ENCODE peak calls at places on chromosomes 13 and 19, in five cellular contexts. Y is mammary epithelial cell, J is neuronal stem cell, H is DND-41, L is H1. S is an unnamed sample.

GRCh38 chr13:57996717-57997116 is 365.2 kb downstream of the PCDH17 start:
- DNase-seq in Y (no peak), J (no peak), H (no peak), L (no peak), S (no peak)

GRCh38 chr13:43153436-43154082 is 130.2 kb downstream of the DNAJC15 start:
- DNase-seq in Y (peak), J (no peak), H (no peak), L (no peak), S (no peak)

GRCh38 chr13:51243227-51243626 is 21.0 kb downstream of the FAM124A start:
- DNase-seq in Y (no peak), J (no peak), H (no peak), L (no peak), S (no peak)

GRCh38 chr13:71968025-71968424 is 101.0 kb upstream of the DACH1 start:
- DNase-seq in Y (no peak), J (peak), H (no peak), L (peak), S (no peak)

GRCh38 chr19:6279620-6279930 is 200 bp downstream of the MLLT1 start:
- DNase-seq in Y (no peak), J (no peak), H (no peak), L (no peak), S (no peak)

GRCh38 chr13:34152409-34152808 is 334.5 kb downstream of the RFC3 start:
- DNase-seq in Y (no peak), J (no peak), H (no peak), L (no peak), S (no peak)

GRCh38 chr19:35897706-35898451 is 2.5 kb downstream of the NFKBID start:
- DNase-seq in Y (no peak), J (no peak), H (no peak), L (no peak), S (no peak)

GRCh38 chr19:7917292-7918061 is 2.7 kb upstream of the SNAPC2 start:
- DNase-seq in Y (no peak), J (no peak), H (no peak), L (no peak), S (no peak)

GRCh38 chr13:47463726-47464125 is 537.3 kb downstream of the SUCLA2 start:
- DNase-seq in Y (no peak), J (no peak), H (peak), L (no peak), S (no peak)

GRCh38 chr13:39913928-39914327 is 258.5 kb downstream of the COG6 start:
- DNase-seq in Y (peak), J (no peak), H (no peak), L (no peak), S (no peak)

GRCh38 chr13:79919109-79919508 is 421.8 kb downstream of the SPRY2 start:
- DNase-seq in Y (no peak), J (no peak), H (no peak), L (no peak), S (no peak)

GRCh38 chr19:9075064-9075964 is 11.5 kb upstream of the OR1M1 start:
- DNase-seq in Y (peak), J (peak), H (peak), L (peak), S (peak)

GRCh38 chr19:18156841-18157464 is 4.0 kb downstream of the PIK3R2 start:
- DNase-seq in Y (peak), J (no peak), H (no peak), L (no peak), S (peak)

GRCh38 chr19:29191005-29191404 is 21.9 kb downstream of the UQCRFS1 start:
- DNase-seq in Y (peak), J (no peak), H (no peak), L (no peak), S (no peak)

GRCh38 chr19:19655051-19655594 is 8.4 kb downstream of the ATP13A1 start:
- DNase-seq in Y (no peak), J (no peak), H (no peak), L (no peak), S (no peak)

GRCh38 chr13:109479991-109480696 is 306.2 kb downstream of the IRS2 start:
- DNase-seq in Y (peak), J (no peak), H (no peak), L (no peak), S (no peak)

GRCh38 chr19:49862411-49863253 is 4.7 kb downstream of the PNKP start:
- DNase-seq in Y (no peak), J (no peak), H (peak), L (peak), S (no peak)

GRCh38 chr13:46896346-46897138 is at the start of gene HTR2A:
- DNase-seq in Y (peak), J (no peak), H (peak), L (no peak), S (no peak)

GRCh38 chr19:40962460-40962961 is 28.6 kb upstream of the CYP2B6 start:
- DNase-seq in Y (peak), J (no peak), H (no peak), L (no peak), S (no peak)

GRCh38 chr19:16896913-16897571 is 8.2 kb downstream of the F2RL3 start:
- DNase-seq in Y (peak), J (peak), H (no peak), L (peak), S (peak)
- H3K9ac ChIP-seq in Y (no peak), J (peak), H (no peak), L (no peak), S (no peak)

GRCh38 chr13:112013665-112014064 is 53.3 kb upstream of the SOX1 start:
- DNase-seq in Y (no peak), J (no peak), H (no peak), L (no peak), S (no peak)

GRCh38 chr13:112014857-112015256 is 52.1 kb upstream of the SOX1 start:
- DNase-seq in Y (no peak), J (no peak), H (no peak), L (no peak), S (no peak)

GRCh38 chr13:112012705-112013085 is 54.3 kb upstream of the SOX1 start:
- DNase-seq in Y (no peak), J (no peak), H (no peak), L (no peak), S (no peak)

GRCh38 chr13:112010714-112011113 is 56.2 kb upstream of the SOX1 start:
- DNase-seq in Y (no peak), J (no peak), H (no peak), L (no peak), S (no peak)

DNA sequence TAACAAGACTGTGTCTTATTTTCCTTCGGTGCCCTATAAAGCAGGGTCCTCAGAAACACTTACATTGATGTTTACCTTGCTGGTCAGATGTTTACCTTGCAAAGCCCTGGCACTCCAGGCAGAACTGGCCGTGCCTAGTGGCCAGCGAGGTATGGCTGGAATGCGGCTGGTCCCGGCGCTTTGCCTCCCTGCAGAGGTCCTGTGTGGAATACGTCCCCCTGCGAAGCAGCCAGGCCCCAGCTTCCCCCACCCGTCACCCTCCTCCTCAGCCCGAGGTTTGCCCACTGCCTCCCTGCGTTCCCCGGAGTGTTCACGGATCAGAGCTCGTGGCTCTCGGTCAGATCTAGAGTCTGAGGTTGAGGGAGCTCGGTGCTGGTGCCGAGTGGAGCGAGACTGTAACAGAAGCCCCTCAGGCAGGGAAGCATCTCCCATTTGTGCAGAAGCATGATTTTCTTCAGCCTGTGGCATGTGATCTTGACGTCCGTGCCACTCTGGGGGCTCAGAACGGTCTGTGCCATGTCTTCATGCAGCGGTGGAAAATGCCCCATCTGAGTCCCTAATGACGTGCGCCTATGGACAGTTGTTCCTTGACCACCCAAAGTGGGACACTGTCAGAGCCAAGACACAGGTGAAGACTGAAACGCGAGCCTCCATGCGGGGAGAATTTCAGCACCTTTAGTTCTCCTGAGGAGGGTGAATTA is 54.8 kb upstream of the SOX1 start:
- DNase-seq in Y (no peak), J (no peak), H (no peak), L (no peak), S (no peak)
- H3K9ac ChIP-seq in Y (no peak), J (no peak), H (no peak), L (no peak), S (no peak)

GRCh38 chr19:10543059-10543419 is 665 bp upstream of the ATG4D start:
- DNase-seq in Y (no peak), J (no peak), H (no peak), L (no peak), S (no peak)

GRCh38 chr19:10543420-10544241 is at the start of gene ATG4D:
- DNase-seq in Y (peak), J (peak), H (peak), L (peak), S (peak)

GRCh38 chr19:10544242-10544752 is 593 bp downstream of the ATG4D start:
- DNase-seq in Y (no peak), J (no peak), H (no peak), L (no peak), S (no peak)

GRCh38 chr19:10546817-10547216 is 3.1 kb downstream of the ATG4D start:
- DNase-seq in Y (no peak), J (no peak), H (no peak), L (no peak), S (no peak)

DNA sequence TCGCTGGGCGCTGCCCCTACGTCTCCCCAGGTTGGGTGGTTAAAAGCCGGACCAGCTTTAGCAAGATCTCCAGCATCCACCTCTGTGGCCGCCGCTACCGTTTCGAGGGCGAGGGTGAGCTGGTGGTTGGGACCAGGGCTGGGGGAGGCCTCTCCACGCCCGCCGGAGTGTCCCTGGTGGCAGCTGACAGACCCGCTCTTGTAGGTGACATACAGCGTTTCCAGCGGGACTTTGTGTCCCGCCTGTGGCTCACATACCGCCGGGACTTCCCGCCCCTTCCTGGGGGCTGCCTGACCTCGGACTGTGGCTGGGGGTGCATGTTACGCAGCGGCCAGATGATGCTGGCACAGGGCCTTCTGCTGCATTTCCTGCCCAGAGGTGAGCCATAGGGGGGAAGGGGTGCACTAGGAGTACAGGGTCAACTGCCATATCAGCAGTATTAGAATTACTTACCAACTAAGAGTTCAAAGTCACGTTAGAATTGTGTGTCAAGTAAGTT is 1.1 kb downstream of the ATG4D start:
- DNase-seq in Y (no peak), J (no peak), H (no peak), L (no peak), S (no peak)
- H3K9ac ChIP-seq in Y (no peak), J (peak), H (peak), L (no peak), S (peak)

GRCh38 chr13:25977216-25977615 is 74.6 kb downstream of the SHISA2 start:
- DNase-seq in Y (peak), J (no peak), H (no peak), L (peak), S (no peak)
- H3K9ac ChIP-seq in Y (no peak), J (no peak), H (no peak), L (no peak), S (no peak)

GRCh38 chr13:113589251-113589960 is 4.9 kb downstream of the TFDP1 start:
- DNase-seq in Y (no peak), J (no peak), H (peak), L (no peak), S (no peak)

GRCh38 chr13:113592571-113592970 is 8.0 kb downstream of the TFDP1 start:
- DNase-seq in Y (no peak), J (no peak), H (peak), L (no peak), S (no peak)

GRCh38 chr13:113588394-113589111 is 4.0 kb downstream of the TFDP1 start:
- DNase-seq in Y (no peak), J (no peak), H (peak), L (no peak), S (no peak)

GRCh38 chr13:113589961-113590339 is 5.4 kb downstream of the TFDP1 start:
- DNase-seq in Y (no peak), J (no peak), H (no peak), L (no peak), S (no peak)

DNA sequence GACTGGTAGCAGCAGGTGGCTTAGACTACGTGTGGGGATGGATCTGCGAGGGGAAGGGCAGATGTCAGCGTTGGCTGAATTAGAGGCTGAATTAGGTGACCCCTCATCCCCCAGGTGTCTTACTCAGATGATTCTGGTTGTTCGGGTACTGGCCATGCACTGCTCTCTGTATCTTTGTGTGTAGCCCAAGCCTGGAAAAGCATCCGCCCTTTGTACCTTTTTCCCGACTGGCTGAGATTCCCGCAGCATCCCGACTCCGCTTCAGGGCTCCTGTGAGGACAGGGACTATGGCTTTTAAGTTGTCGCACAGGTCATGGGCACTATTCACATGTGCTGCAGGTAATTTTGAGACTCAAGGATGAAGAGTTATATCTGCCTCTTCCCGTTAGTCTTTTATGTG is 7.2 kb downstream of the TFDP1 start:
- DNase-seq in Y (no peak), J (no peak), H (peak), L (no peak), S (no peak)
- H3K9ac ChIP-seq in Y (no peak), J (no peak), H (no peak), L (no peak), S (no peak)

GRCh38 chr13:44305845-44306244 is 67.8 kb upstream of the SERP2 start:
- DNase-seq in Y (peak), J (peak), H (peak), L (no peak), S (no peak)

GRCh38 chr13:44308352-44308751 is 65.3 kb upstream of the SERP2 start:
- DNase-seq in Y (no peak), J (no peak), H (no peak), L (no peak), S (no peak)

GRCh38 chr13:44306401-44307192 is 67.0 kb upstream of the SERP2 start:
- DNase-seq in Y (peak), J (peak), H (peak), L (no peak), S (peak)

GRCh38 chr13:44307255-44307654 is 66.4 kb upstream of the SERP2 start:
- DNase-seq in Y (no peak), J (no peak), H (no peak), L (no peak), S (peak)

DNA sequence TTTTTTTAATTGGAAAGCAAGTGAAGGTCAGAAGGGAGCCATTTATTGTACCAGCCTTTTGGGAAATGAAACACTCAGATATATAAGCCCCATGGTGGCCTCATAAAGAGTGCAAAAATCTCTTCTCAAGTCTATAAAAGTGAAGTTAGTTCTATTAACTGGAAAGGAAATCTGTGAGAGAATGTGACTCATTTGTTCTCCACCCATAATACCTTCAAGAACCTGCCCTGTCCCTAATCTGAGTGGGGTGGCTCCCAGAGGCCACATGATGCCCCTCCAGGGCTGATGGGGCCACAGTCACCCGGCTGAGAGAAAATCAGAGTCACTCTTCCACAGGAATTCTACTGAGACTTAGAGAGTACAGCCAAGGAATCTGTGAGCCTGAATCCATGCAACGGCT is 65.8 kb upstream of the SERP2 start:
- DNase-seq in Y (no peak), J (no peak), H (no peak), L (no peak), S (peak)
- H3K9ac ChIP-seq in Y (no peak), J (no peak), H (no peak), L (no peak), S (peak)

GRCh38 chr13:98327326-98328314 is 150.6 kb upstream of the RNF113B start:
- DNase-seq in Y (no peak), J (peak), H (no peak), L (peak), S (no peak)

GRCh38 chr13:98325724-98326123 is 148.7 kb upstream of the RNF113B start:
- DNase-seq in Y (no peak), J (no peak), H (no peak), L (no peak), S (no peak)

GRCh38 chr13:98332222-98332621 is 155.2 kb upstream of the RNF113B start:
- DNase-seq in Y (no peak), J (no peak), H (no peak), L (no peak), S (no peak)

GRCh38 chr13:98326274-98326673 is 149.2 kb upstream of the RNF113B start:
- DNase-seq in Y (no peak), J (no peak), H (no peak), L (no peak), S (no peak)

DNA sequence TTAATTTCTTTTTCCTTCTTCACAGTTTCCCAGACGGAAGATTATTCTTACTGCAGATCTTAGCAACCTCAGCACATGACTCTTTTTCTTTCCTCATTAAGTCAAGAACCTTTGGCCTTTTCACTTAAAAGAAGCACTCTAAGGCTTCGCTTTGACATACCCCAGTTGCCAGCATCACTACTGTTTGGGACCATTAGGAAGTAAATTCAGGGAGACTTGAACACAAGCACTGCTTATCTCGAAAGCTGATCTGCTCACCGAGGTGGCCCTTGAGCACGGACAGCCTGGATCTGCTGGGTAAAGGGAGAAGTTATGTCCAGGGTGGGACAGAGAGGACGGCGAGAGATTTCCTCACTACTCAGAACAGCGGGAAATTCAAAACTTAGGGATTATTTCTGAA is 151.4 kb upstream of the RNF113B start:
- DNase-seq in Y (no peak), J (no peak), H (no peak), L (no peak), S (no peak)
- H3K9ac ChIP-seq in Y (no peak), J (no peak), H (no peak), L (peak), S (no peak)

GRCh38 chr19:47306303-47306702 is 3.4 kb upstream of the C5AR1 start:
- DNase-seq in Y (no peak), J (no peak), H (no peak), L (no peak), S (no peak)

GRCh38 chr19:47302249-47302648 is 7.4 kb upstream of the C5AR1 start:
- DNase-seq in Y (no peak), J (no peak), H (no peak), L (no peak), S (no peak)

GRCh38 chr19:47309608-47310007 is at the start of gene C5AR1:
- DNase-seq in Y (no peak), J (no peak), H (no peak), L (no peak), S (no peak)

GRCh38 chr19:47309038-47309437 is 623 bp upstream of the C5AR1 start:
- DNase-seq in Y (no peak), J (no peak), H (no peak), L (no peak), S (no peak)

DNA sequence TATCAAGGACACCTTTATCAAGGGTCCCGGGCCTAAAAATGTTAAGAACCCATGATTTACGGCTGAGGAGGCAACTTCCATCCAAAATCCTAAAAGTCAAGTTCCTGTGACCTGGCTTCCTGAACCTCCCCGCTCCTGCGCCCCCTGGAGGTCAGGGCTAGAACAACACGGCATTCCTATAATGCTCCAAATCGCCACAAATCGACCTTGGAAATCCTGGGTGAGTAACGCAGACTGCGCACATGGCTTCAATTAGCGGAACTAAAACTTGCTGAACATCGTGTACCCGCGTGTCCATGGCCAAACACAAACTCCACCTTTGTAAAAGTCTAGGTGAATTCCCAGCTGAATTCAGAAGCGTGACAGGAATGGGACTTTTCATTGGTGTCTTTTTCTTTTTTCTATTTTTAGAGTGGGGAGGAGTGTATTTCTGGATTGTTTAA is 4.3 kb upstream of the C5AR1 start:
- DNase-seq in Y (peak), J (peak), H (peak), L (peak), S (peak)
- H3K9ac ChIP-seq in Y (no peak), J (no peak), H (no peak), L (no peak), S (peak)

S was measured in HCT116.